ENCODE peak calls at places on chromosome 5, in five cellular contexts. J, B, Y, M and A are unnamed samples.

GRCh38 chr5:27020965-27021364 is 17.4 kb downstream of the CDH9 start:
- DNase-seq in J (peak), B (no peak), M (no peak), Y (no peak), A (peak)

GRCh38 chr5:32494827-32495226 is 50.3 kb upstream of the ZFR start:
- DNase-seq in J (no peak), B (no peak), M (no peak), Y (no peak), A (no peak)

GRCh38 chr5:138974227-138975063 is 99.3 kb upstream of the LRRTM2 start:
- DNase-seq in J (peak), Y (no peak), M (no peak), B (no peak), A (no peak)

GRCh38 chr5:80219381-80219780 is 36.5 kb downstream of the SERINC5 start:
- DNase-seq in Y (peak), B (no peak), J (no peak), M (no peak), A (no peak)

GRCh38 chr5:147434049-147434448 is 75.8 kb downstream of the DPYSL3 start:
- DNase-seq in Y (no peak), B (no peak), M (no peak), J (no peak), A (no peak)

GRCh38 chr5:126106032-126106431 is 317.2 kb upstream of the GRAMD2B start:
- DNase-seq in Y (no peak), M (no peak), B (no peak), J (no peak), A (no peak)

GRCh38 chr5:179974281-179974945 is 66.7 kb upstream of the TBC1D9B start:
- DNase-seq in B (no peak), J (no peak), M (no peak), Y (peak), A (no peak)

GRCh38 chr5:6202615-6203365 is 175.6 kb downstream of the MED10 start:
- DNase-seq in J (no peak), B (no peak), Y (no peak), M (no peak), A (no peak)

GRCh38 chr5:86968311-86968753 is 299.4 kb upstream of the RASA1 start:
- DNase-seq in J (peak), B (no peak), M (no peak), Y (peak), A (peak)

GRCh38 chr5:62268239-62268638 is 37.8 kb upstream of the KIF2A start:
- DNase-seq in M (no peak), J (peak), Y (peak), B (no peak), A (no peak)

GRCh38 chr5:15236911-15237508 is 263.0 kb upstream of the FBXL7 start:
- DNase-seq in B (no peak), Y (no peak), J (peak), M (no peak), A (no peak)

GRCh38 chr5:180119031-180119885 is 47.7 kb upstream of the RNF130 start:
- DNase-seq in B (peak), M (no peak), Y (no peak), J (no peak), A (no peak)

GRCh38 chr5:14145356-14146334 is 2.5 kb downstream of the TRIO start:
- DNase-seq in B (no peak), Y (no peak), M (peak), J (peak), A (no peak)

GRCh38 chr5:169801324-169801777 is 164.3 kb downstream of the DOCK2 start:
- DNase-seq in M (no peak), B (no peak), J (peak), Y (no peak), A (peak)

GRCh38 chr5:80231243-80231642 is 24.6 kb downstream of the SERINC5 start:
- DNase-seq in J (peak), M (no peak), B (no peak), Y (no peak), A (peak)

GRCh38 chr5:43637416-43637815 is 34.4 kb downstream of the NNT start:
- DNase-seq in Y (no peak), M (no peak), J (no peak), B (no peak), A (no peak)

GRCh38 chr5:179410291-179411160 is 65.3 kb upstream of the ADAMTS2 start:
- DNase-seq in J (no peak), Y (no peak), M (no peak), B (no peak), A (no peak)

GRCh38 chr5:169185626-169186025 is 115.3 kb downstream of the SLIT3 start:
- DNase-seq in J (no peak), Y (no peak), B (no peak), M (no peak), A (no peak)

GRCh38 chr5:149212203-149212951 is 59.3 kb upstream of the AFAP1L1 start:
- DNase-seq in B (no peak), Y (no peak), J (no peak), M (no peak), A (peak)

GRCh38 chr5:106875591-106876297 is 795.0 kb downstream of the EFNA5 start:
- DNase-seq in B (no peak), M (no peak), J (peak), Y (no peak), A (no peak)

GRCh38 chr5:147661576-147661975 is 121.0 kb downstream of the JAKMIP2 start:
- DNase-seq in M (no peak), Y (no peak), B (no peak), J (no peak), A (no peak)

GRCh38 chr5:140114341-140115185 is 654 bp downstream of the PURA start:
- DNase-seq in B (peak), J (peak), M (peak), Y (peak), A (peak)

GRCh38 chr5:89087128-89087527 is 204.1 kb upstream of the MEF2C start:
- DNase-seq in M (no peak), J (no peak), B (no peak), Y (no peak), A (no peak)

GRCh38 chr5:147918101-147918500 is 11.8 kb upstream of the C5orf46 start:
- DNase-seq in J (no peak), Y (no peak), B (no peak), M (no peak), A (no peak)

GRCh38 chr5:112978836-112979235 is 2.2 kb downstream of the DCP2 start:
- DNase-seq in Y (no peak), M (no peak), B (no peak), J (no peak), A (no peak)